ENCODE peak calls at places on chromosomes 11 and 22, in four cellular contexts. One of them, this sample, is unnamed.

GRCh38 chr11:27388869-27389268 is 25.9 kb upstream of the CCDC34 start:
- DNase-seq in breast epithelium: no peak
- DNase-seq in endothelial cell of umbilical vein: no peak
- DNase-seq in adrenal gland: no peak
- DNase-seq in this sample: no peak

GRCh38 chr11:43021466-43021865 is 290.3 kb upstream of the API5 start:
- DNase-seq in breast epithelium: no peak
- DNase-seq in endothelial cell of umbilical vein: no peak
- DNase-seq in adrenal gland: peak
- DNase-seq in this sample: no peak

GRCh38 chr11:120666121-120666639 is 154.6 kb downstream of the GRIK4 start:
- DNase-seq in breast epithelium: no peak
- DNase-seq in endothelial cell of umbilical vein: no peak
- DNase-seq in adrenal gland: no peak
- DNase-seq in this sample: no peak

GRCh38 chr11:8283510-8284272 is 20.0 kb upstream of the LMO1 start:
- DNase-seq in breast epithelium: peak
- DNase-seq in endothelial cell of umbilical vein: no peak
- DNase-seq in adrenal gland: peak
- DNase-seq in this sample: no peak

GRCh38 chr22:38984224-38984623 is 2.1 kb downstream of the APOBEC3B start:
- DNase-seq in breast epithelium: no peak
- DNase-seq in endothelial cell of umbilical vein: no peak
- DNase-seq in adrenal gland: no peak
- DNase-seq in this sample: no peak

GRCh38 chr11:107957109-107957588 is 28.9 kb downstream of the RAB39A start:
- DNase-seq in breast epithelium: no peak
- DNase-seq in endothelial cell of umbilical vein: no peak
- DNase-seq in adrenal gland: peak
- DNase-seq in this sample: no peak

GRCh38 chr11:35307221-35307621 is 112.1 kb downstream of the SLC1A2 start:
- DNase-seq in breast epithelium: no peak
- DNase-seq in endothelial cell of umbilical vein: no peak
- DNase-seq in adrenal gland: no peak
- DNase-seq in this sample: no peak

GRCh38 chr11:34366522-34366921 is 8.7 kb upstream of the ABTB2 start:
- DNase-seq in breast epithelium: no peak
- DNase-seq in endothelial cell of umbilical vein: peak
- DNase-seq in adrenal gland: peak
- DNase-seq in this sample: no peak

GRCh38 chr11:116721983-116722382 is 50.8 kb downstream of the BUD13 start:
- DNase-seq in breast epithelium: no peak
- DNase-seq in endothelial cell of umbilical vein: no peak
- DNase-seq in adrenal gland: no peak
- DNase-seq in this sample: no peak

GRCh38 chr11:118002541-118003019 is 16.4 kb downstream of the IL10RA start:
- DNase-seq in breast epithelium: no peak
- DNase-seq in endothelial cell of umbilical vein: no peak
- DNase-seq in adrenal gland: no peak
- DNase-seq in this sample: peak

GRCh38 chr11:113982306-113982705 is 7.4 kb downstream of the HTR3A start:
- DNase-seq in breast epithelium: no peak
- DNase-seq in endothelial cell of umbilical vein: no peak
- DNase-seq in adrenal gland: no peak
- DNase-seq in this sample: no peak

GRCh38 chr11:44638032-44638431 is 72.6 kb downstream of the CD82 start:
- DNase-seq in breast epithelium: no peak
- DNase-seq in endothelial cell of umbilical vein: no peak
- DNase-seq in adrenal gland: no peak
- DNase-seq in this sample: no peak

GRCh38 chr11:106398396-106399074 is 321.1 kb downstream of the AASDHPPT start:
- DNase-seq in breast epithelium: no peak
- DNase-seq in endothelial cell of umbilical vein: no peak
- DNase-seq in adrenal gland: no peak
- DNase-seq in this sample: no peak

DNA sequence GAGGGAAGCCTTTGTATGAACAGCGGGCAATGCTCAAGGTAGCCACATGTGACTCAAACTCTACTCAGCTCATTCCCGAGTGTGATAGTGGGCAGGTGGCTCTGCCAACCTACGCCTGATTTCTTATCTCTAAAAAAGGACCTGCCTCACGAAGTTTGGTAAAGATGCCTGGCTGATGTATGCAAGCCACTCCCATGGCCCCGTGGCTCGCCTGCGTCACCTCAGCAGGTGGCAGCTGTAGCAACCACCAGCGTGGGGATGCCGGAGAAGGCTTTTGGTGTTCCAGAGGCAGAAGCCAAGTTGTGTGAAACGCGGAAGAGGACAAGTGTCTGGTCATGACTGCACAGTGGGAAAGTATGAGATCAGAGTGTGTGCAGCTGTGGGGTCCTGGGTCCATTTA is 5.4 kb downstream of the FADS2 start:
- DNase-seq in breast epithelium: no peak
- DNase-seq in endothelial cell of umbilical vein: no peak
- DNase-seq in adrenal gland: no peak
- DNase-seq in this sample: no peak
- H3K4me3 ChIP-seq in breast epithelium: no peak
- H3K4me3 ChIP-seq in endothelial cell of umbilical vein: no peak
- H3K4me3 ChIP-seq in adrenal gland: no peak
- H3K4me3 ChIP-seq in this sample: no peak

GRCh38 chr22:47954107-47954506 is 1191.7 kb downstream of the TBC1D22A start:
- DNase-seq in breast epithelium: no peak
- DNase-seq in endothelial cell of umbilical vein: no peak
- DNase-seq in adrenal gland: no peak
- DNase-seq in this sample: no peak

GRCh38 chr22:47957649-47958048 is 1195.2 kb downstream of the TBC1D22A start:
- DNase-seq in breast epithelium: no peak
- DNase-seq in endothelial cell of umbilical vein: no peak
- DNase-seq in adrenal gland: no peak
- DNase-seq in this sample: no peak
- H3K4me3 ChIP-seq in breast epithelium: no peak
- H3K4me3 ChIP-seq in endothelial cell of umbilical vein: no peak
- H3K4me3 ChIP-seq in adrenal gland: no peak
- H3K4me3 ChIP-seq in this sample: no peak

GRCh38 chr11:417652-418342 is 3.0 kb upstream of the SIGIRR start:
- DNase-seq in breast epithelium: no peak
- DNase-seq in endothelial cell of umbilical vein: no peak
- DNase-seq in adrenal gland: no peak
- DNase-seq in this sample: no peak
- H3K4me3 ChIP-seq in breast epithelium: peak
- H3K4me3 ChIP-seq in endothelial cell of umbilical vein: peak
- H3K4me3 ChIP-seq in adrenal gland: peak
- H3K4me3 ChIP-seq in this sample: no peak

DNA sequence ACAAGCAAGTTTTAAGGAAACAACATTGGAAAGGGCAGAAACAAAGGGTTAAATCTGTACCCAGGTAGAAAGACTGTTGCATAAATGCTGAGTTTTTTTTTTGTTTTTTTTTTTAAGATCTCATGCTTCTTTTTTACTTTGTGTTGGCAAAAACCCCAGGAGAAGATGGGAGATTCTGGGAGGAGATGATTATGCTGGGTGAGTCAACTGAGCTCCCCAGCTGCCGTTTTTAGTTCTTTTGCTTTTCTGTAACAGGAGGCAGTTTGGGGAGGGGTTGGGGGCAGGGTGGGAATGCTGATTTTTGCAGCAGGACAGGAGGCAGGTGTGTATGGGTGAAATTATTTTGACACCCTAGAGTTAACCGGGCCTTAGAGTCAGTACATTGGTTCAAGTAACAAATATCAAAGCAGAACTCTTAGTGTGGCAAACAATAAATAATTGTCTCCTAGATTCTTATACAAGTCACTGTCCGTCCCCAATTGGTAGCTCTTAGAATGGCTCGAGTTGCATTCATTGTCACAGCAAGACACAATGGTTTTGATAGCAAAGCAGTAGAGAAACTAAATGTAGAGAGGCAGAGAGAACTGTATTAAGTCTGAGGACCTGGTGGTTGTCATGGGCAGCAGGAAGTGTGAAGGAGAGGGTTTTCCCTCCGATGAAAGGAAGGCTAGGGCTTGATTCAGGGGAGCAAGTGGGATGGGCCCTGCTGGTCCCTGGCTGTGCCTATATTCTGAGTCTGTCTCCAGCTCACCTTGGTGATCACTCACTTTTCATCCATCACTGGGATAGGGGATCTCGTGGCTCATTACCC is 36.7 kb downstream of the RCOR2 start:
- DNase-seq in breast epithelium: no peak
- DNase-seq in endothelial cell of umbilical vein: no peak
- DNase-seq in adrenal gland: no peak
- DNase-seq in this sample: no peak
- H3K4me3 ChIP-seq in breast epithelium: no peak
- H3K4me3 ChIP-seq in endothelial cell of umbilical vein: no peak
- H3K4me3 ChIP-seq in adrenal gland: no peak
- H3K4me3 ChIP-seq in this sample: no peak

This sample was measured in skeletal muscle cell.